ENCODE peak calls at places on chromosomes 16 and 17, in seven cellular contexts. J is head of caudate nucleus; N is activated CD4-positive, alpha-beta T cell treated with anti-CD3 and anti-CD28 coated beads for 36 hours; Z is psoas muscle; G is AG08396; I is GDM1; V is mucosa of gallbladder. D is an unnamed sample.

GRCh38 chr17:2192367-2193028 is 111.1 kb downstream of the SMG6 start:
- DNase-seq in V (no peak), I (peak; percentile 91), J (no peak), G (peak; percentile 53), Z (peak; percentile 32), N (peak; percentile 69), D (no peak)

GRCh38 chr16:69107311-69107962 is 2.0 kb downstream of the HAS3 start:
- DNase-seq in Z (peak; percentile 33), J (no peak), V (no peak), G (peak; percentile 65), I (no peak), N (peak; percentile 23), D (no peak)

GRCh38 chr16:65012357-65012756 is 109.5 kb downstream of the CDH11 start:
- DNase-seq in J (no peak), I (no peak), G (peak; percentile 18), V (no peak), N (no peak), Z (no peak), D (no peak)

GRCh38 chr16:29876578-29877249 is 13.7 kb upstream of the CDIPT start:
- DNase-seq in V (no peak), Z (no peak), J (peak; percentile 14), G (peak; percentile 45), I (no peak), N (peak; percentile 58), D (no peak)

GRCh38 chr17:10217916-10218315 is 19.5 kb upstream of the GAS7 start:
- DNase-seq in Z (no peak), G (no peak), J (no peak), V (no peak), I (no peak), N (no peak), D (no peak)

GRCh38 chr16:12288537-12289174 is 312.1 kb downstream of the SNX29 start:
- DNase-seq in V (no peak), N (no peak), Z (no peak), I (no peak), J (no peak), G (no peak), D (no peak)

GRCh38 chr17:4672055-4672630 is 30.7 kb upstream of the ALOX15 start:
- DNase-seq in I (no peak), J (no peak), G (no peak), Z (no peak), N (no peak), V (no peak), D (no peak)

GRCh38 chr17:76537288-76537577 is 276 bp downstream of the CYGB start:
- DNase-seq in G (peak; percentile 81), J (no peak), Z (peak; percentile 59), I (no peak), N (no peak), V (no peak), D (no peak)

GRCh38 chr17:44124118-44124438 is 637 bp upstream of the HDAC5 start:
- DNase-seq in J (no peak), V (no peak), N (no peak), I (no peak), Z (no peak), G (no peak), D (no peak)

GRCh38 chr17:79565606-79566250 is 45.1 kb downstream of the RBFOX3 start:
- DNase-seq in Z (no peak), N (no peak), J (peak; percentile 58), V (no peak), G (no peak), I (no peak), D (no peak)

GRCh38 chr17:73801455-73802100 is 157.3 kb upstream of the SDK2 start:
- DNase-seq in J (no peak), N (no peak), G (no peak), Z (no peak), I (no peak), V (no peak), D (no peak)

GRCh38 chr17:68197091-68197996 is 50.5 kb upstream of the AMZ2 start:
- DNase-seq in N (peak; percentile 58), Z (peak; percentile 36), J (no peak), V (no peak), I (no peak), G (no peak), D (no peak)

GRCh38 chr16:1990336-1991134 is 765 bp downstream of the SYNGR3 start:
- DNase-seq in G (no peak), N (peak; percentile 70), J (peak; percentile 44), V (no peak), I (no peak), Z (no peak), D (peak; percentile 38)

GRCh38 chr17:29590979-29591736 is 1.7 kb upstream of the GIT1 start:
- DNase-seq in I (peak; percentile 52), Z (peak; percentile 62), N (peak; percentile 80), V (no peak), G (peak; percentile 65), J (peak; percentile 72), D (no peak)

GRCh38 chr17:57751348-57751970 is 6.4 kb upstream of the CCDC182 start:
- DNase-seq in Z (no peak), J (no peak), V (no peak), I (no peak), N (no peak), G (no peak), D (no peak)

GRCh38 chr16:66478733-66479511 is 51.8 kb downstream of the BEAN1 start:
- DNase-seq in Z (peak; percentile 73), G (peak; percentile 82), J (peak; percentile 78), I (no peak), V (peak; percentile 77), N (peak; percentile 90), D (peak; percentile 69)

GRCh38 chr16:49821156-49821555 is 34.8 kb downstream of the ZNF423 start:
- DNase-seq in I (no peak), V (no peak), G (no peak), N (no peak), Z (no peak), J (no peak), D (no peak)

GRCh38 chr17:18258356-18259038 is at the start of gene FLII:
- DNase-seq in V (peak; percentile 28), G (peak; percentile 86), J (peak; percentile 62), N (peak; percentile 66), Z (no peak), I (no peak), D (peak; percentile 53)

GRCh38 chr17:7328840-7329359 is at the start of gene NEURL4:
- DNase-seq in N (no peak), Z (no peak), G (no peak), I (no peak), J (no peak), V (no peak), D (no peak)

GRCh38 chr17:31309525-31309924 is 4.3 kb downstream of the EVI2B start:
- DNase-seq in Z (no peak), V (no peak), G (no peak), N (no peak), I (peak; percentile 69), J (no peak), D (no peak)

GRCh38 chr16:82888616-82889015 is 261.8 kb downstream of the CDH13 start:
- DNase-seq in Z (no peak), G (no peak), V (no peak), J (no peak), I (no peak), N (no peak), D (no peak)

GRCh38 chr17:48058393-48059124 is 10.4 kb downstream of the NFE2L1 start:
- DNase-seq in G (no peak), I (no peak), N (no peak), J (no peak), V (no peak), Z (no peak), D (no peak)

GRCh38 chr17:3590231-3590630 is 19.0 kb downstream of the TRPV1 start:
- DNase-seq in V (no peak), J (no peak), I (no peak), N (no peak), G (no peak), Z (no peak), D (no peak)

GRCh38 chr16:80121522-80121909 is 419.3 kb upstream of the DYNLRB2 start:
- DNase-seq in G (no peak), V (no peak), J (no peak), N (no peak), I (no peak), Z (no peak), D (no peak)

GRCh38 chr16:11570258-11570657 is 16.5 kb downstream of the LITAF start:
- DNase-seq in I (no peak), J (no peak), G (no peak), N (no peak), Z (no peak), V (no peak), D (no peak)

GRCh38 chr17:83180996-83181481 is 101.6 kb downstream of the METRNL start:
- DNase-seq in V (peak; percentile 8), I (no peak), N (no peak), G (no peak), J (no peak), Z (no peak), D (no peak)

GRCh38 chr16:68444058-68444657 is 4.2 kb downstream of the SMPD3 start:
- DNase-seq in Z (no peak), N (peak; percentile 34), I (no peak), J (no peak), G (peak; percentile 39), V (peak; percentile 59), D (peak; percentile 46)

GRCh38 chr16:85555549-85556455 is 57.3 kb upstream of the GSE1 start:
- DNase-seq in V (no peak), N (peak; percentile 50), J (peak; percentile 33), G (peak; percentile 57), Z (peak; percentile 37), I (peak; percentile 44), D (peak; percentile 69)

GRCh38 chr17:50447870-50448573 is 20.7 kb downstream of the CHAD start:
- DNase-seq in I (no peak), N (no peak), J (no peak), Z (no peak), V (no peak), G (no peak), D (peak; percentile 62)

GRCh38 chr16:79409970-79410369 is 190.6 kb downstream of the MAF start:
- DNase-seq in I (no peak), N (no peak), Z (no peak), J (no peak), G (no peak), V (no peak), D (no peak)

GRCh38 chr17:59760164-59760563 is 52.7 kb downstream of the VMP1 start:
- DNase-seq in J (no peak), I (no peak), N (no peak), V (no peak), G (no peak), Z (no peak), D (no peak)

GRCh38 chr17:2369551-2370210 is 31.2 kb downstream of the MNT start:
- DNase-seq in Z (no peak), V (no peak), N (no peak), J (no peak), I (no peak), G (no peak), D (no peak)

GRCh38 chr17:59094921-59095530 is 11.7 kb downstream of the TRIM37 start:
- DNase-seq in Z (no peak), N (no peak), G (no peak), I (no peak), V (no peak), J (no peak), D (no peak)

GRCh38 chr17:27868565-27868964 is 24.6 kb downstream of the LYRM9 start:
- DNase-seq in J (no peak), G (no peak), N (no peak), Z (no peak), I (peak; percentile 15), V (no peak), D (no peak)

GRCh38 chr17:9658593-9659211 is 13.4 kb downstream of the USP43 start:
- DNase-seq in V (no peak), G (no peak), I (no peak), N (no peak), J (no peak), Z (no peak), D (no peak)

GRCh38 chr17:19728114-19728495 is 11.7 kb upstream of the SLC47A2 start:
- DNase-seq in Z (peak; percentile 92), G (peak; percentile 88), N (no peak), V (peak; percentile 87), J (peak; percentile 85), I (no peak), D (peak; percentile 96)

GRCh38 chr17:15341385-15341849 is at the start of gene TEKT3:
- DNase-seq in J (peak; percentile 84), N (peak; percentile 32), Z (peak; percentile 88), G (peak; percentile 79), V (peak; percentile 85), I (no peak), D (peak; percentile 77)

GRCh38 chr16:88323041-88323440 is 59.7 kb upstream of the ZNF469 start:
- DNase-seq in Z (no peak), N (no peak), V (no peak), I (no peak), J (no peak), G (no peak), D (no peak)